ENCODE peak calls at places on chromosomes 12 and 14, in six cellular contexts. One of them, this sample, is unnamed.

GRCh38 chr12:121789233-121789781 is 4.2 kb downstream of the RHOF start:
- DNase-seq in HepG2: no peak
- DNase-seq in SK-N-SH: no peak
- DNase-seq in K562: no peak
- DNase-seq in GM12878: no peak
- DNase-seq in H1: no peak
- DNase-seq in this sample: no peak

GRCh38 chr14:36997843-36998242 is 174.6 kb downstream of the SLC25A21 start:
- DNase-seq in HepG2: no peak
- DNase-seq in GM12878: no peak
- DNase-seq in H1: no peak
- DNase-seq in K562: no peak
- DNase-seq in SK-N-SH: no peak
- DNase-seq in this sample: no peak

GRCh38 chr12:51371295-51371953 is 19.8 kb downstream of the GALNT6 start:
- DNase-seq in H1: no peak
- DNase-seq in K562: no peak
- DNase-seq in HepG2: peak
- DNase-seq in GM12878: no peak
- DNase-seq in SK-N-SH: peak
- DNase-seq in this sample: no peak

GRCh38 chr14:52227559-52228222 is 39.8 kb upstream of the PTGDR start:
- DNase-seq in K562: no peak
- DNase-seq in GM12878: no peak
- DNase-seq in SK-N-SH: no peak
- DNase-seq in HepG2: no peak
- DNase-seq in H1: no peak
- DNase-seq in this sample: no peak

GRCh38 chr14:43894534-43894933 is 612.5 kb downstream of the FSCB start:
- DNase-seq in SK-N-SH: peak
- DNase-seq in H1: no peak
- DNase-seq in GM12878: no peak
- DNase-seq in HepG2: no peak
- DNase-seq in K562: peak
- DNase-seq in this sample: peak

GRCh38 chr12:113244015-113244983 is 23.0 kb downstream of the TPCN1 start:
- DNase-seq in K562: no peak
- DNase-seq in HepG2: no peak
- DNase-seq in H1: no peak
- DNase-seq in SK-N-SH: peak
- DNase-seq in GM12878: no peak
- DNase-seq in this sample: no peak

GRCh38 chr14:51002406-51002984 is 58.2 kb upstream of the PYGL start:
- DNase-seq in H1: no peak
- DNase-seq in K562: no peak
- DNase-seq in HepG2: no peak
- DNase-seq in GM12878: no peak
- DNase-seq in SK-N-SH: no peak
- DNase-seq in this sample: no peak

GRCh38 chr12:5510251-5510805 is 78.4 kb downstream of the NTF3 start:
- DNase-seq in HepG2: no peak
- DNase-seq in GM12878: no peak
- DNase-seq in K562: no peak
- DNase-seq in H1: peak
- DNase-seq in SK-N-SH: no peak
- DNase-seq in this sample: no peak

GRCh38 chr14:91352101-91352500 is 65.5 kb downstream of the CCDC88C start:
- DNase-seq in GM12878: no peak
- DNase-seq in K562: no peak
- DNase-seq in HepG2: no peak
- DNase-seq in SK-N-SH: no peak
- DNase-seq in H1: no peak
- DNase-seq in this sample: no peak

GRCh38 chr12:8123124-8123888 is at the start of gene CLEC4A:
- DNase-seq in H1: no peak
- DNase-seq in GM12878: no peak
- DNase-seq in SK-N-SH: no peak
- DNase-seq in HepG2: no peak
- DNase-seq in K562: no peak
- DNase-seq in this sample: no peak

GRCh38 chr14:93103392-93104080 is 12.2 kb downstream of the ITPK1 start:
- DNase-seq in K562: no peak
- DNase-seq in HepG2: no peak
- DNase-seq in SK-N-SH: peak
- DNase-seq in H1: no peak
- DNase-seq in GM12878: peak
- DNase-seq in this sample: peak

GRCh38 chr12:17802657-17803641 is 287.0 kb downstream of the RERGL start:
- DNase-seq in K562: no peak
- DNase-seq in SK-N-SH: no peak
- DNase-seq in GM12878: no peak
- DNase-seq in H1: peak
- DNase-seq in HepG2: no peak
- DNase-seq in this sample: no peak

GRCh38 chr14:44404599-44405349 is 102.3 kb downstream of the FSCB start:
- DNase-seq in K562: no peak
- DNase-seq in GM12878: no peak
- DNase-seq in H1: no peak
- DNase-seq in HepG2: no peak
- DNase-seq in SK-N-SH: no peak
- DNase-seq in this sample: no peak

GRCh38 chr12:51460519-51460918 is 35.9 kb downstream of the SLC4A8 start:
- DNase-seq in K562: no peak
- DNase-seq in GM12878: no peak
- DNase-seq in HepG2: peak
- DNase-seq in SK-N-SH: no peak
- DNase-seq in H1: no peak
- DNase-seq in this sample: no peak

GRCh38 chr12:103672401-103673119 is 85.5 kb downstream of the STAB2 start:
- DNase-seq in SK-N-SH: no peak
- DNase-seq in H1: no peak
- DNase-seq in K562: no peak
- DNase-seq in HepG2: peak
- DNase-seq in GM12878: no peak
- DNase-seq in this sample: no peak

GRCh38 chr14:53430870-53431269 is 277.7 kb upstream of the DDHD1 start:
- DNase-seq in HepG2: peak
- DNase-seq in SK-N-SH: no peak
- DNase-seq in K562: no peak
- DNase-seq in GM12878: no peak
- DNase-seq in H1: no peak
- DNase-seq in this sample: no peak

GRCh38 chr14:60980811-60981625 is at the start of the genes SLC38A6 and TRMT5:
- DNase-seq in K562: peak
- DNase-seq in GM12878: peak
- DNase-seq in SK-N-SH: peak
- DNase-seq in HepG2: peak
- DNase-seq in H1: peak
- DNase-seq in this sample: peak

GRCh38 chr14:60984225-60984624 is 3.2 kb downstream of the SLC38A6 start:
- DNase-seq in SK-N-SH: no peak
- DNase-seq in H1: no peak
- DNase-seq in HepG2: no peak
- DNase-seq in GM12878: no peak
- DNase-seq in K562: no peak
- DNase-seq in this sample: no peak

GRCh38 chr14:60986500-60986899 is 5.5 kb downstream of the SLC38A6 start:
- DNase-seq in HepG2: no peak
- DNase-seq in GM12878: no peak
- DNase-seq in K562: no peak
- DNase-seq in SK-N-SH: no peak
- DNase-seq in H1: no peak
- DNase-seq in this sample: no peak

GRCh38 chr14:60977848-60978247 is 3.0 kb downstream of the TRMT5 start:
- DNase-seq in H1: no peak
- DNase-seq in SK-N-SH: peak
- DNase-seq in HepG2: no peak
- DNase-seq in K562: no peak
- DNase-seq in GM12878: no peak
- DNase-seq in this sample: no peak

GRCh38 chr14:60981626-60982455 is 796 bp downstream of the SLC38A6 start:
- DNase-seq in SK-N-SH: peak
- DNase-seq in K562: peak
- DNase-seq in HepG2: peak
- DNase-seq in GM12878: peak
- DNase-seq in H1: no peak
- DNase-seq in this sample: no peak
- TF ChIP-seq POLR2AphosphoS5 in SK-N-SH: peak
- TF ChIP-seq POLR2AphosphoS5 in K562: peak
- TF ChIP-seq POLR2AphosphoS5 in HepG2: no peak
- TF ChIP-seq POLR2AphosphoS5 in GM12878: no peak
- TF ChIP-seq POLR2AphosphoS5 in H1: no peak
- TF ChIP-seq POLR2AphosphoS5 in this sample: no peak

DNA sequence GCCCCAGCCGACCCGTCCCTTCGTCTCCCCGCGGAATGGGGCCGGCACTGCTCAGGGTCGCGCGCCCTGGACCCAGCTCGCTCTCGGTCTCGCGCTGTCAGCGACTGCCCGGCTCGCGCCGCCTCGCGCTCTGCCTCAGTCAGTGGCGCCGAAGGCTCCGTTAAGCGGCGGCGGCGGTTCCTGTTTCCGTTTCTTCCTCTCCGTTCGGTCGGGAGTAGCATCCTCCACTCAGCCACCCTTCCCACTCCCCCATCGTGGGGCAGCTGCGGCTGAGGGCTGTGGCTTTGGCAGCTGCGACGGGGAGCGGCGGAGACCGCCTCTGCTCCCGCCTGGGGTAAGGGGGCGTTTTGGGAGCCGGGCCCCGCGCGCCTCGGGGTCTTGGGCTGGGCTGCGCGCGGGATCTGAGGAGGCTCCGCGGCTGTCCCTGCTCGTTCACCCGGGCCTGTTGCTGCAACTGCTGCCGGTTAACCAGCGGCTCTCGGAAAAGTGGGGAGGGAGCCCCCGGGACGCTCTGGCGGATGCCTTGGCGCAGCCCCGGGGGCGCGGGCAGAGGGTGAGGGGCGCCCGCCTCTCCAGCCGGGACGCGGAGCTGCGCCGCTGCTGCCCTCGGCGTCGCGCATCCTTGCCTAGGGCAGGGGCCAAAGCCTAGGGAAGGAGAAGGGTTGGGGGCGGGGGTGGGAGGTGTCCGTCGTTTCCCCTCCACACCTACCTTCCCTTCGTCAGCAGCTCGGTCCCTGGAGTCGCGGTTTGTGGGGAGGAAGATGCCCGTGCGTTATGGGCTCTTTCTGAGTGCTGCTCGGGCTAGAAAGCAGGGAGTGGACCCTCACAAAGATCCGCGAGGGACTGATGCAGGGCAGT is 580 bp downstream of the FUT8 start:
- DNase-seq in H1: peak
- DNase-seq in GM12878: no peak
- DNase-seq in HepG2: peak
- DNase-seq in SK-N-SH: peak
- DNase-seq in K562: peak
- DNase-seq in this sample: peak
- TF ChIP-seq GABPA in H1: no peak
- TF ChIP-seq GABPA in GM12878: no peak
- TF ChIP-seq GABPA in HepG2: no peak
- TF ChIP-seq GABPA in SK-N-SH: no peak
- TF ChIP-seq GABPA in K562: no peak
- TF ChIP-seq GABPA in this sample: no peak

GRCh38 chr14:55386037-55386798 is 25.4 kb downstream of the ATG14 start:
- DNase-seq in H1: no peak
- DNase-seq in K562: no peak
- DNase-seq in HepG2: no peak
- DNase-seq in GM12878: no peak
- DNase-seq in SK-N-SH: no peak
- DNase-seq in this sample: no peak

GRCh38 chr14:55384536-55384935 is 27.1 kb downstream of the ATG14 start:
- DNase-seq in H1: no peak
- DNase-seq in GM12878: no peak
- DNase-seq in HepG2: no peak
- DNase-seq in K562: no peak
- DNase-seq in SK-N-SH: no peak
- DNase-seq in this sample: no peak

GRCh38 chr14:55388160-55388559 is 23.5 kb downstream of the ATG14 start:
- DNase-seq in HepG2: no peak
- DNase-seq in H1: no peak
- DNase-seq in GM12878: no peak
- DNase-seq in SK-N-SH: no peak
- DNase-seq in K562: no peak
- DNase-seq in this sample: no peak

GRCh38 chr14:55383541-55384140 is 28.0 kb downstream of the ATG14 start:
- DNase-seq in SK-N-SH: no peak
- DNase-seq in HepG2: no peak
- DNase-seq in K562: peak
- DNase-seq in GM12878: no peak
- DNase-seq in H1: no peak
- DNase-seq in this sample: no peak

DNA sequence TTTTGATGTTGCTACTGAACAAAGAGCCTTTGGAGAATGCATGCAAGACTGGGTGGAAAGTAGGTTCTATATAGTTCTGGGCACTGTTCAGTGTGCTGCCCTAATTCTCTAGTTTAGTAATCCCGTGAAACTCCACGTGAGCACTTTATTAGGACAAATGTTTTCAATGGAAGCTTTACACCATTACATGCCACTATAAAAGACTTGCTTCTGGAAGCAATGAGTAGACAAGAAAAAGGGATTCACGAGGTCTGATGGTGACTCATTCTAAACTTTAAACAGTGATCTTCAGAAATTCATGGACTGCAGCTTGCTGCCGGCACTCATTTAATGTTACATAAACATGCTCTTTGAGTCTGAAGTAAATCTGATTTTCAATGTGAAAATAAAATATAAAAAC is 22.3 kb downstream of the ATG14 start:
- DNase-seq in GM12878: no peak
- DNase-seq in SK-N-SH: no peak
- DNase-seq in H1: no peak
- DNase-seq in K562: no peak
- DNase-seq in HepG2: no peak
- DNase-seq in this sample: no peak
- TF ChIP-seq POLR2AphosphoS5 in GM12878: no peak
- TF ChIP-seq POLR2AphosphoS5 in SK-N-SH: no peak
- TF ChIP-seq POLR2AphosphoS5 in H1: no peak
- TF ChIP-seq POLR2AphosphoS5 in K562: no peak
- TF ChIP-seq POLR2AphosphoS5 in HepG2: no peak
- TF ChIP-seq POLR2AphosphoS5 in this sample: no peak

DNA sequence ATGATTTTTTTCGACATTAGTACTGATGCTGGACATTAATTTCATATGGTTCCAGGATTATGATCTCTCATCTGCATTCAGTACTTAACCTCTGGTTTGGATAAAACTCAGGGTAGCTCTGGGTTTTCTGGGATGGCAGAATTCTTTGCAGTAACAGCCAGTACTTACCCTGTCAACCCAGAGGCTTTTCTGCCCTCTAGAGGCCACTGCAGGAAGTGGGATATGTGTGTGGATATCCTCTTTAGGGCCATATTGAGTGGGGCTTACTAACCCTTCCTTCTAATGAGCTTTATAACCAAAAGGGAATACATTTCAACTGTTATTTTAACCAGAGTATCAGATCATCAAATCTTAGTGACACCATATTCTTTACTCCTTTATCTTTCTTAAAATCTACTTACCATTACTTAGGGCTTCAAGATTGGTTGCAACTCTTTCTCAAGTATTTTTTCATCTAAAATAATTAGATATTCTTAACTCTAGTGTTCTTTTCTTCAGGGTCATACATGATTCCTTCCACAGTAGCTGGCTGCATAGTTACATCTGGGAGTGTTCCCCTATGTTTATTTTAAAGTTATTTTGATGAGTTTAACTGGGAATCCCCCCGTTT is 488.0 kb upstream of the STXBP6 start:
- DNase-seq in GM12878: no peak
- DNase-seq in H1: peak
- DNase-seq in SK-N-SH: peak
- DNase-seq in HepG2: peak
- DNase-seq in K562: peak
- DNase-seq in this sample: peak
- TF ChIP-seq GABPA in GM12878: no peak
- TF ChIP-seq GABPA in H1: no peak
- TF ChIP-seq GABPA in SK-N-SH: no peak
- TF ChIP-seq GABPA in HepG2: no peak
- TF ChIP-seq GABPA in K562: no peak
- TF ChIP-seq GABPA in this sample: no peak